ENCODE peak calls at places on chromosomes 5 and 9, in five cellular contexts. F, L, M, E and K are unnamed samples.
A peak's percentile ranks its signal among the peaks of the same experiment; 100 is the strongest.

GRCh38 chr9:114008667-114009410 is 69.3 kb downstream of the AMBP start:
- DNase-seq in F (peak; percentile 26), L (no peak), M (no peak), E (no peak), K (no peak)

GRCh38 chr9:677461-678097 is 163.9 kb upstream of the DMRT1 start:
- DNase-seq in F (no peak), L (no peak), M (no peak), E (peak; percentile 74), K (no peak)

GRCh38 chr9:4859035-4859434 is 66.3 kb downstream of the RCL1 start:
- DNase-seq in F (no peak), L (no peak), M (no peak), E (no peak), K (no peak)

GRCh38 chr5:80764786-80765185 is 110.0 kb upstream of the DHFR start:
- DNase-seq in F (no peak), L (no peak), M (no peak), E (no peak), K (no peak)

GRCh38 chr9:92501671-92502393 is 19.5 kb upstream of the ASPN start:
- DNase-seq in F (no peak), L (peak; percentile 51), M (peak; percentile 52), E (peak; percentile 45), K (peak; percentile 44)

GRCh38 chr5:368162-369084 is 46.9 kb downstream of the AHRR start:
- DNase-seq in F (peak; percentile 38), L (peak; percentile 98), M (no peak), E (no peak), K (no peak)

GRCh38 chr5:29231153-29231552 is 1962.3 kb upstream of the CDH6 start:
- DNase-seq in F (no peak), L (no peak), M (no peak), E (no peak), K (no peak)

GRCh38 chr5:80453372-80453771 is 34.5 kb upstream of the FAM151B start:
- DNase-seq in F (no peak), L (no peak), M (no peak), E (no peak), K (no peak)

GRCh38 chr5:137954131-137954879 is 65.0 kb downstream of the PKD2L2 start:
- DNase-seq in F (no peak), L (peak; percentile 94), M (no peak), E (peak; percentile 91), K (peak; percentile 30)

GRCh38 chr5:116652196-116652729 is 77.6 kb upstream of the SEMA6A start:
- DNase-seq in F (no peak), L (peak; percentile 68), M (peak; percentile 79), E (no peak), K (no peak)

GRCh38 chr5:159525117-159525516 is 194.8 kb upstream of the IL12B start:
- DNase-seq in F (no peak), L (no peak), M (no peak), E (no peak), K (no peak)

GRCh38 chr5:35851282-35851681 is 5.4 kb upstream of the IL7R start:
- DNase-seq in F (no peak), L (peak; percentile 35), M (no peak), E (peak; percentile 22), K (no peak)

GRCh38 chr5:35852084-35852734 is 4.5 kb upstream of the IL7R start:
- DNase-seq in F (no peak), L (peak; percentile 43), M (no peak), E (no peak), K (peak; percentile 46)

GRCh38 chr5:35853652-35854051 is 3.0 kb upstream of the IL7R start:
- DNase-seq in F (peak; percentile 31), L (no peak), M (no peak), E (no peak), K (peak; percentile 88)

GRCh38 chr5:35854248-35854647 is 2.4 kb upstream of the IL7R start:
- DNase-seq in F (no peak), L (no peak), M (no peak), E (no peak), K (no peak)

DNA sequence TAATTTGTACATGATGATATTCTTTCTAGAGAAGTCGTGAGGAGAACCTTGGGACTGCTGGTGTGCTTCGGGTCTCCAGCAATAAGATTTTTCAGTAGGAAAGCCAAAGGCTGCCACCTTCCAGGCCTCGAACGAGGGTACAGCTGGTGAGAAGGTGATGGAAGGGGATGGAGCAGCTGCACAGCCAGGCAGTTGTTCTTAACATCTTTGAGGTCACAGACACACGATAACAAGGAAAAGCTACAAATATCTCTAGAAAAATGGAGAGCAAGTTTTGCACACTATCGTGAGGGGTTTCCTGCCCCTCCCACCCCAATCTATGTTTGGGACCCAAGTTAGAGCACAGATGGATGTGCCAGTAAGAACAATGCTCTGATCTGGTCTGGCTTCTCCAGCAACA is 6.8 kb upstream of the IL7R start:
- DNase-seq in F (no peak), L (no peak), M (no peak), E (no peak), K (no peak)
- TF ChIP-seq CTCF in F (no peak), L (no peak), M (no peak), E (no peak), K (no peak)

DNA sequence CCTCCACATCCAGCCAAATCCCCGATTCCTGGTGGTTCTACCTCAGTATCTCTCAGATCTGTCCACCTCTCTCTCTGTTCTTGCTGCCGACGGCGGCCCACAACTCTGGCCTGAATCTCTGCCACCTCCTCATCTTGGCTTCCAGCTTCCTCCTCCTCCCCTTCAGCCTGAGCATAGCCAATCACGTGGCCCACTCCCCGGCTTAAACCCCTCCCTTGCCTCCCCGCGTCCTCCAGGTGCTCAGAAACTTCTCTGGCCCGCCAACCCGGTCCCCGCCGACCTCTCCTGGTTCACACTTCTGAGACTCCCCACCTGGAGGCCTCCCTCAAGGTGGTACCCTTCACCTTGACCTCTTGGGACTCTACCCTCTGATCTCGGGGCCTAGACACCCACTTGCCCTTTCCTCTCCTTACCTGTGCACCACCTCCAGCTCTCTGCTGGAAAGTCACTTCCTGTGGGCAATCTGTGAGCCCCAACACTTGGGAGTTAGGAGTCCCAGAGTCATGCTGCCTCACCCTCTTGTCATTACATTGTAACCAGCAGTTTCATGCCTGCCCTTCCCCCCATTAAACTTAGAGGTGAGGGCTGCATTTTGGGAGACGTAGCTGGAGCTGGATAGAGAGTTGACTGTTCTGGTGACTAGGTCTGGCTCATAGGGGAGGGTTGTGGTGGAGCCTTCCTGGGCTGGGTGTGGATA is 4.5 kb upstream of the SET start:
- DNase-seq in F (peak; percentile 75), L (peak; percentile 76), M (peak; percentile 86), E (peak; percentile 76), K (peak; percentile 76)
- TF ChIP-seq POLR2A in F (no peak), L (peak; percentile 66), M (peak; percentile 93), E (peak; percentile 90), K (peak; percentile 67)

GRCh38 chr5:60399507-60399906 is 300.5 kb downstream of the DEPDC1B start:
- DNase-seq in F (no peak), L (no peak), M (no peak), E (no peak), K (no peak)

GRCh38 chr5:60395712-60396329 is 304.1 kb downstream of the DEPDC1B start:
- DNase-seq in F (no peak), L (no peak), M (no peak), E (no peak), K (no peak)
- TF ChIP-seq CTCF in F (no peak), L (peak; percentile 3), M (no peak), E (no peak), K (no peak)

GRCh38 chr5:179553006-179553405 is 2.7 kb downstream of the RUFY1 start:
- DNase-seq in F (no peak), L (no peak), M (no peak), E (no peak), K (no peak)

GRCh38 chr5:179549973-179550510 is 312 bp upstream of the RUFY1 start:
- DNase-seq in F (no peak), L (no peak), M (no peak), E (peak; percentile 83), K (no peak)

GRCh38 chr5:179553875-179554274 is 3.5 kb downstream of the RUFY1 start:
- DNase-seq in F (no peak), L (peak; percentile 84), M (no peak), E (peak; percentile 46), K (peak; percentile 80)

GRCh38 chr5:179554981-179555380 is 4.6 kb downstream of the RUFY1 start:
- DNase-seq in F (no peak), L (no peak), M (no peak), E (no peak), K (no peak)

GRCh38 chr5:179550511-179551342 is at the start of gene RUFY1:
- DNase-seq in F (peak; percentile 88), L (peak; percentile 74), M (peak; percentile 37), E (peak; percentile 85), K (peak; percentile 83)
- TF ChIP-seq POLR2A in F (peak; percentile 68), L (peak; percentile 76), M (peak; percentile 62), E (peak; percentile 69), K (peak; percentile 82)